ENCODE peak calls at places on chromosomes 16 and 17, in eight cellular contexts. One of them, this sample, is unnamed. For H3K4me1, the result is how much of the 10 kb centered on the place peaks cover.

GRCh38 chr17:67187927-67188326 is 57.1 kb downstream of the HELZ start:
- DNase-seq in CD8-positive, alpha-beta T cell: no peak
- DNase-seq in colonic mucosa: no peak
- DNase-seq in ascending aorta: no peak
- DNase-seq in astrocyte: no peak
- DNase-seq in kidney: no peak
- DNase-seq in mammary epithelial cell: no peak
- DNase-seq in aorta: no peak
- DNase-seq in this sample: no peak

GRCh38 chr16:30922420-30922959 is 882 bp upstream of the FBXL19 start:
- DNase-seq in astrocyte: peak
- DNase-seq in mammary epithelial cell: peak
- DNase-seq in CD8-positive, alpha-beta T cell: peak
- DNase-seq in aorta: peak
- DNase-seq in ascending aorta: peak
- DNase-seq in colonic mucosa: peak
- DNase-seq in kidney: peak
- DNase-seq in this sample: peak

GRCh38 chr16:69435977-69436729 is 11.7 kb downstream of the CYB5B start:
- DNase-seq in ascending aorta: no peak
- DNase-seq in aorta: no peak
- DNase-seq in colonic mucosa: no peak
- DNase-seq in kidney: no peak
- DNase-seq in astrocyte: no peak
- DNase-seq in mammary epithelial cell: no peak
- DNase-seq in CD8-positive, alpha-beta T cell: no peak
- DNase-seq in this sample: peak

GRCh38 chr16:13205352-13205751 is 304.0 kb downstream of the SHISA9 start:
- DNase-seq in colonic mucosa: no peak
- DNase-seq in kidney: no peak
- DNase-seq in ascending aorta: no peak
- DNase-seq in mammary epithelial cell: no peak
- DNase-seq in CD8-positive, alpha-beta T cell: no peak
- DNase-seq in aorta: no peak
- DNase-seq in astrocyte: no peak
- DNase-seq in this sample: no peak

GRCh38 chr17:17860761-17861107 is 23.9 kb upstream of the SREBF1 start:
- DNase-seq in mammary epithelial cell: no peak
- DNase-seq in astrocyte: no peak
- DNase-seq in kidney: no peak
- DNase-seq in ascending aorta: no peak
- DNase-seq in colonic mucosa: no peak
- DNase-seq in CD8-positive, alpha-beta T cell: no peak
- DNase-seq in aorta: no peak
- DNase-seq in this sample: no peak

GRCh38 chr17:16516594-16517018 is 24.6 kb upstream of the LRRC75A start:
- DNase-seq in aorta: no peak
- DNase-seq in ascending aorta: no peak
- DNase-seq in mammary epithelial cell: peak
- DNase-seq in CD8-positive, alpha-beta T cell: no peak
- DNase-seq in colonic mucosa: no peak
- DNase-seq in kidney: no peak
- DNase-seq in astrocyte: peak
- DNase-seq in this sample: no peak

GRCh38 chr17:17253445-17253844 is 16.5 kb upstream of the FLCN start:
- DNase-seq in kidney: no peak
- DNase-seq in aorta: no peak
- DNase-seq in astrocyte: no peak
- DNase-seq in mammary epithelial cell: no peak
- DNase-seq in colonic mucosa: no peak
- DNase-seq in ascending aorta: no peak
- DNase-seq in CD8-positive, alpha-beta T cell: no peak
- DNase-seq in this sample: no peak

GRCh38 chr16:89890200-89890599 is 16.8 kb downstream of the TCF25 start:
- DNase-seq in colonic mucosa: no peak
- DNase-seq in CD8-positive, alpha-beta T cell: no peak
- DNase-seq in mammary epithelial cell: peak
- DNase-seq in astrocyte: peak
- DNase-seq in kidney: no peak
- DNase-seq in aorta: no peak
- DNase-seq in ascending aorta: no peak
- DNase-seq in this sample: no peak

GRCh38 chr17:65202833-65203571 is 65.8 kb downstream of the RGS9 start:
- DNase-seq in astrocyte: no peak
- DNase-seq in CD8-positive, alpha-beta T cell: no peak
- DNase-seq in colonic mucosa: no peak
- DNase-seq in ascending aorta: no peak
- DNase-seq in aorta: no peak
- DNase-seq in kidney: no peak
- DNase-seq in mammary epithelial cell: no peak
- DNase-seq in this sample: no peak

GRCh38 chr16:61210039-61210438 is 826.2 kb downstream of the CDH8 start:
- DNase-seq in CD8-positive, alpha-beta T cell: no peak
- DNase-seq in aorta: no peak
- DNase-seq in colonic mucosa: no peak
- DNase-seq in kidney: no peak
- DNase-seq in astrocyte: no peak
- DNase-seq in ascending aorta: no peak
- DNase-seq in mammary epithelial cell: no peak
- DNase-seq in this sample: no peak
- H3K4me3 ChIP-seq in CD8-positive, alpha-beta T cell: no peak
- H3K4me3 ChIP-seq in aorta: no peak
- H3K4me3 ChIP-seq in colonic mucosa: no peak
- H3K4me3 ChIP-seq in kidney: no peak
- H3K4me3 ChIP-seq in astrocyte: no peak
- H3K4me3 ChIP-seq in ascending aorta: no peak
- H3K4me3 ChIP-seq in mammary epithelial cell: no peak
- H3K4me3 ChIP-seq in this sample: no peak

GRCh38 chr17:74971842-74972106 is 785 bp downstream of the HID1 start:
- DNase-seq in aorta: no peak
- DNase-seq in astrocyte: no peak
- DNase-seq in colonic mucosa: no peak
- DNase-seq in kidney: no peak
- DNase-seq in ascending aorta: no peak
- DNase-seq in CD8-positive, alpha-beta T cell: no peak
- DNase-seq in mammary epithelial cell: no peak
- DNase-seq in this sample: no peak

GRCh38 chr17:74972973-74973328 is 392 bp upstream of the HID1 start:
- DNase-seq in aorta: no peak
- DNase-seq in mammary epithelial cell: no peak
- DNase-seq in colonic mucosa: no peak
- DNase-seq in CD8-positive, alpha-beta T cell: no peak
- DNase-seq in astrocyte: no peak
- DNase-seq in kidney: no peak
- DNase-seq in ascending aorta: no peak
- DNase-seq in this sample: no peak

GRCh38 chr17:74970395-74970794 is 2.2 kb downstream of the HID1 start:
- DNase-seq in kidney: no peak
- DNase-seq in mammary epithelial cell: no peak
- DNase-seq in ascending aorta: no peak
- DNase-seq in aorta: no peak
- DNase-seq in astrocyte: no peak
- DNase-seq in colonic mucosa: no peak
- DNase-seq in CD8-positive, alpha-beta T cell: no peak
- DNase-seq in this sample: no peak

GRCh38 chr17:74971069-74971841 is 1.3 kb downstream of the HID1 start:
- DNase-seq in colonic mucosa: no peak
- DNase-seq in mammary epithelial cell: no peak
- DNase-seq in astrocyte: no peak
- DNase-seq in ascending aorta: no peak
- DNase-seq in aorta: peak
- DNase-seq in CD8-positive, alpha-beta T cell: no peak
- DNase-seq in kidney: no peak
- DNase-seq in this sample: no peak

GRCh38 chr17:74972107-74972972 is at the start of gene HID1:
- DNase-seq in kidney: peak
- DNase-seq in aorta: peak
- DNase-seq in colonic mucosa: peak
- DNase-seq in ascending aorta: no peak
- DNase-seq in mammary epithelial cell: no peak
- DNase-seq in astrocyte: no peak
- DNase-seq in CD8-positive, alpha-beta T cell: peak
- DNase-seq in this sample: peak
- H3K4me1 ChIP-seq in kidney: under half
- H3K4me1 ChIP-seq in aorta: under half
- H3K4me1 ChIP-seq in colonic mucosa: under half
- H3K4me1 ChIP-seq in ascending aorta: under half
- H3K4me1 ChIP-seq in mammary epithelial cell: under half
- H3K4me1 ChIP-seq in astrocyte: under half
- H3K4me1 ChIP-seq in CD8-positive, alpha-beta T cell: under half
- H3K4me1 ChIP-seq in this sample: under half

DNA sequence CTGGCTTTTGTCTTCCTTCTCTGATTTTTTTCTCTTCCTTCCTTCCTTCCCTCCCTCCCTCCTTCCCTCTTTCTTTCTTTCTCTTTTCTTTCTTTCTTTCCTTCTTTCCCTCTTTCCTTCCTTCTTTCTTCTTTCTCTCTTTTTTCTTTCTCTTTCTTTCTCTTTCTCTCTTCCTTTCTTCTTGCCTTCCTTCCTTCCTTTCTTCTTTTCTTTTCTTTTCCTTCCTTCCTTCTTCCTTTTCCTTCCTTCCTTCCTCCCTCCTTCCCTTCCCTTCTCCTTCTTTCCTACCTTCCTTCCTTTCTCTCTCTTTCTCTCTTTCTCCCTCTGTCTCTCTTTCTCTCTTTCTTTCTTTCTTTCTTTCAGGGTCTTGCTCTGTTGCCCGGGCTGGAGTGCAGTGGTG is 54.4 kb downstream of the SCNN1G start:
- DNase-seq in CD8-positive, alpha-beta T cell: no peak
- DNase-seq in astrocyte: no peak
- DNase-seq in aorta: no peak
- DNase-seq in ascending aorta: no peak
- DNase-seq in mammary epithelial cell: no peak
- DNase-seq in colonic mucosa: no peak
- DNase-seq in kidney: no peak
- DNase-seq in this sample: no peak
- H3K4me3 ChIP-seq in CD8-positive, alpha-beta T cell: no peak
- H3K4me3 ChIP-seq in astrocyte: no peak
- H3K4me3 ChIP-seq in aorta: no peak
- H3K4me3 ChIP-seq in ascending aorta: no peak
- H3K4me3 ChIP-seq in mammary epithelial cell: no peak
- H3K4me3 ChIP-seq in colonic mucosa: no peak
- H3K4me3 ChIP-seq in kidney: no peak
- H3K4me3 ChIP-seq in this sample: no peak

GRCh38 chr17:50210249-50211225 is 9.1 kb upstream of the COL1A1 start:
- DNase-seq in astrocyte: peak
- DNase-seq in ascending aorta: no peak
- DNase-seq in aorta: peak
- DNase-seq in colonic mucosa: peak
- DNase-seq in mammary epithelial cell: peak
- DNase-seq in kidney: peak
- DNase-seq in CD8-positive, alpha-beta T cell: no peak
- DNase-seq in this sample: no peak

GRCh38 chr17:50209133-50209471 is 7.7 kb upstream of the COL1A1 start:
- DNase-seq in mammary epithelial cell: no peak
- DNase-seq in kidney: no peak
- DNase-seq in astrocyte: no peak
- DNase-seq in colonic mucosa: no peak
- DNase-seq in CD8-positive, alpha-beta T cell: no peak
- DNase-seq in aorta: peak
- DNase-seq in ascending aorta: no peak
- DNase-seq in this sample: no peak

GRCh38 chr17:50208611-50209061 is 7.2 kb upstream of the COL1A1 start:
- DNase-seq in ascending aorta: no peak
- DNase-seq in colonic mucosa: no peak
- DNase-seq in kidney: peak
- DNase-seq in CD8-positive, alpha-beta T cell: no peak
- DNase-seq in astrocyte: no peak
- DNase-seq in mammary epithelial cell: no peak
- DNase-seq in aorta: peak
- DNase-seq in this sample: no peak

GRCh38 chr17:50207792-50208567 is 6.5 kb upstream of the COL1A1 start:
- DNase-seq in kidney: peak
- DNase-seq in aorta: peak
- DNase-seq in ascending aorta: no peak
- DNase-seq in mammary epithelial cell: no peak
- DNase-seq in CD8-positive, alpha-beta T cell: no peak
- DNase-seq in astrocyte: no peak
- DNase-seq in colonic mucosa: no peak
- DNase-seq in this sample: no peak

DNA sequence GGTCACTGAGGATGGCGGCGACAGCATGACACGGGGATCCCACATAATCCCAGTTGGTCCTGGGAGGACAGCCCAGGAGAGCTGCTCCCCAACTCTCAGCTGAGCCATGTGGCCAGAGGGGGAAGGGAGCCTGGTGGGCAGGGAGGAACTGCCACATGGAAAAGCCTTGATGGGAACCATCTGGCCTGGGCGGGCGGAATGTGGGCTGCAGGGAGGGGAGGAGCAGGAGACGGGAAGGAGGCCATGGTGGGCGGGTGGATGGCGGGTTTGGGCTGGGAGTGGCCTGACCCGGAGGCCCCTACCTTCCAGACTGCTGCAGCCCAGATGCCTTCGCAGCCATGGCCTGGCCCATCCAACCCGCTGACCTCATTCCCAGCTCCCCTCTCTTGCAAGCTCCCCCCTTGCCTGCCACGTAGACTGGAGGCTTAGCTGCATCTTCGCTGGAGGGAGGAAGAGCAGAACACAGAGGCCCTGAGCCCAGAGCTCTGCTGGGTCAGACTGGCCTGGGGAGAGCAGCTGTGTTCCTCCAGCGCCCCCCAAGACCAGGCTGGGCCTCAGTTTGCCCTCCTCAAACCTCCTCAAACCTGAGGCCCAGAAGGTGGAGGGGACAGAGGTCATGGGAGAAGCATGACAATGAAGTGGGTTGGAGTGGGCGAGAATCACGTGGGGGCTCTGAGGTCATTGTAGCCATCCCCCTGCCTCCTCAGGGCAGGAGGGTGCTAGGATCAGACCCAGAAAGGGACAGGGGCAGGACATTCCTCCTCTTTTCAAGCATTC is 8.2 kb upstream of the COL1A1 start:
- DNase-seq in aorta: peak
- DNase-seq in colonic mucosa: peak
- DNase-seq in kidney: peak
- DNase-seq in mammary epithelial cell: no peak
- DNase-seq in CD8-positive, alpha-beta T cell: no peak
- DNase-seq in ascending aorta: peak
- DNase-seq in astrocyte: peak
- DNase-seq in this sample: no peak
- H3K4me1 ChIP-seq in aorta: under half
- H3K4me1 ChIP-seq in colonic mucosa: under half
- H3K4me1 ChIP-seq in kidney: under half
- H3K4me1 ChIP-seq in mammary epithelial cell: under half
- H3K4me1 ChIP-seq in CD8-positive, alpha-beta T cell: under half
- H3K4me1 ChIP-seq in ascending aorta: under half
- H3K4me1 ChIP-seq in astrocyte: half or more
- H3K4me1 ChIP-seq in this sample: under half

GRCh38 chr16:59169168-59169567 is 435.1 kb upstream of the GOT2 start:
- DNase-seq in ascending aorta: no peak
- DNase-seq in colonic mucosa: no peak
- DNase-seq in kidney: no peak
- DNase-seq in CD8-positive, alpha-beta T cell: no peak
- DNase-seq in aorta: no peak
- DNase-seq in astrocyte: no peak
- DNase-seq in mammary epithelial cell: peak
- DNase-seq in this sample: no peak
- H3K4me3 ChIP-seq in ascending aorta: no peak
- H3K4me3 ChIP-seq in colonic mucosa: no peak
- H3K4me3 ChIP-seq in kidney: no peak
- H3K4me3 ChIP-seq in CD8-positive, alpha-beta T cell: no peak
- H3K4me3 ChIP-seq in aorta: no peak
- H3K4me3 ChIP-seq in astrocyte: no peak
- H3K4me3 ChIP-seq in mammary epithelial cell: no peak
- H3K4me3 ChIP-seq in this sample: no peak

This sample was measured in small intestine.